ENCODE peak calls at places on chromosome 18, in four cellular contexts. I, T, E and K are unnamed samples.

GRCh38 chr18:79523221-79523737 is 127.5 kb downstream of the NFATC1 start:
- DNase-seq in E (no peak), I (no peak), T (peak), K (no peak)

GRCh38 chr18:78407456-78407823 is 572.2 kb upstream of the SALL3 start:
- DNase-seq in E (no peak), I (no peak), T (no peak), K (peak)

GRCh38 chr18:8607776-8608682 is 1.2 kb upstream of the RAB12 start:
- DNase-seq in E (no peak), I (peak), T (no peak), K (no peak)

GRCh38 chr18:40911582-40912254 is 1043.3 kb upstream of the PIK3C3 start:
- DNase-seq in I (peak), E (peak), T (no peak), K (no peak)

GRCh38 chr18:68394705-68395104 is 320.2 kb downstream of the TMX3 start:
- DNase-seq in E (peak), I (no peak), T (no peak), K (no peak)

GRCh38 chr18:11861583-11862288 is 10.5 kb downstream of the CHMP1B start:
- DNase-seq in E (no peak), I (no peak), T (no peak), K (no peak)

GRCh38 chr18:57738078-57738477 is 65.0 kb downstream of the ATP8B1 start:
- DNase-seq in E (no peak), I (no peak), T (no peak), K (no peak)

GRCh38 chr18:10519999-10520935 is 5.6 kb upstream of the NAPG start:
- DNase-seq in T (peak), I (peak), E (peak), K (peak)

GRCh38 chr18:48436907-48437306 is 27.7 kb upstream of the ZBTB7C start:
- DNase-seq in E (no peak), I (no peak), T (no peak), K (no peak)

GRCh38 chr18:48837676-48838075 is 113.1 kb downstream of the SMAD7 start:
- DNase-seq in E (no peak), I (no peak), T (no peak), K (no peak)

GRCh38 chr18:48714873-48715272 is 176.0 kb downstream of the CTIF start:
- DNase-seq in T (no peak), E (no peak), I (no peak), K (no peak)

GRCh38 chr18:69758458-69758857 is 189.2 kb downstream of the CD226 start:
- DNase-seq in T (no peak), I (no peak), E (no peak), K (no peak)

GRCh38 chr18:31248783-31249521 is 69.0 kb upstream of the DSG1 start:
- DNase-seq in T (no peak), E (no peak), I (no peak), K (no peak)

GRCh38 chr18:10041180-10041579 is 127.4 kb downstream of the VAPA start:
- DNase-seq in I (no peak), T (no peak), E (no peak), K (peak)

GRCh38 chr18:62898359-62898758 is 183.0 kb downstream of the PHLPP1 start:
- DNase-seq in E (no peak), I (no peak), T (no peak), K (no peak)

GRCh38 chr18:79848294-79848578 is 50.5 kb downstream of the KCNG2 start:
- DNase-seq in I (no peak), E (no peak), T (no peak), K (no peak)

GRCh38 chr18:76323891-76324290 is 171.2 kb downstream of the ZNF516 start:
- DNase-seq in T (no peak), E (no peak), I (no peak), K (no peak)

GRCh38 chr18:37869051-37869450 is 303.5 kb upstream of the CELF4 start:
- DNase-seq in E (no peak), I (no peak), T (no peak), K (no peak)

GRCh38 chr18:78587096-78587495 is 392.5 kb upstream of the SALL3 start:
- DNase-seq in T (no peak), I (no peak), E (no peak), K (no peak)

GRCh38 chr18:11387880-11388279 is 221.5 kb upstream of the SLC35G4 start:
- DNase-seq in T (peak), E (peak), I (no peak), K (peak)